ENCODE peak calls at places on chromosomes 4 and X, in four cellular contexts. R, M, Z and J are unnamed samples.

GRCh38 chrX:113400193-113400704 is 559.6 kb upstream of the AMOT start:
- DNase-seq in M (no peak), R (no peak), Z (peak), J (no peak)

GRCh38 chrX:129125515-129125914 is 397.8 kb downstream of the SMARCA1 start:
- DNase-seq in R (no peak), M (no peak), Z (no peak), J (no peak)

GRCh38 chr4:83335691-83336090 is 1.0 kb upstream of the HPSE start:
- DNase-seq in M (no peak), R (no peak), Z (no peak), J (no peak)

GRCh38 chr4:73067971-73068394 is 1.5 kb downstream of the COX18 start:
- DNase-seq in Z (no peak), R (no peak), M (no peak), J (no peak)

GRCh38 chrX:24260827-24261550 is 52.9 kb downstream of the SUPT20HL2 start:
- DNase-seq in M (peak), R (peak), Z (no peak), J (no peak)

GRCh38 chrX:145715641-145716138 is 101.9 kb upstream of the SLITRK2 start:
- DNase-seq in Z (no peak), M (no peak), R (no peak), J (no peak)

GRCh38 chr4:26873391-26874026 is 12.9 kb downstream of the STIM2 start:
- DNase-seq in R (no peak), Z (no peak), M (no peak), J (no peak)

GRCh38 chr4:102315532-102315931 is 29.8 kb downstream of the SLC39A8 start:
- DNase-seq in Z (no peak), M (no peak), R (no peak), J (no peak)

GRCh38 chrX:100098660-100099375 is 311.3 kb downstream of the PCDH19 start:
- DNase-seq in M (no peak), Z (peak), R (no peak), J (no peak)
- TF ChIP-seq CTCF in M (no peak), Z (peak), R (no peak), J (no peak)

GRCh38 chr4:982814-983213 is 4.0 kb upstream of the IDUA start:
- DNase-seq in M (no peak), Z (no peak), R (no peak), J (no peak)

GRCh38 chr4:978957-979701 is 5.8 kb upstream of the DGKQ start:
- DNase-seq in Z (peak), M (no peak), R (no peak), J (no peak)

GRCh38 chr4:985123-985830 is 1.6 kb upstream of the IDUA start:
- DNase-seq in Z (peak), R (peak), M (peak), J (no peak)

GRCh38 chr4:984336-985054 is 2.3 kb upstream of the IDUA start:
- DNase-seq in M (no peak), Z (no peak), R (no peak), J (no peak)

GRCh38 chr4:982291-982690 is 4.6 kb upstream of the IDUA start:
- DNase-seq in R (no peak), Z (no peak), M (no peak), J (no peak)
- TF ChIP-seq CTCF in R (no peak), Z (no peak), M (no peak), J (no peak)

DNA sequence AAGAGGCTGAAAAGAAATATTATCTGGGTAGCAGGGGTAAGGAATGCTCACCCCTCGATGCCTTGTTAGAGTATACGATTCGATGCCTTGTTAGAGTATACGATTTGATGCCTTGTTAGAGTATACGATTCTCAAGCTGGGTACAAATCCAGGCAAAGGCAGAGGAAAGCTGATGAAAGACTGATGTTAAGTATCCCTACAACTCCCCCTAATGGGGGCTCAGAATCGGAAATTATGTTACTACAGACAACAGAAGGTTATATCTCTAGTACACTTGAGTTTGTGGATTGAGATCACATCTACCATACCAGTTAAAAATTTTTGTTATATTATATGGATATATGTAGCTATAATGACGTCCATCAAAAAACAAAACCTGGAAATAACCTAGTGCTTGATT is 4.8 kb downstream of the LRRC66 start:
- DNase-seq in R (no peak), Z (no peak), M (no peak), J (no peak)
- TF ChIP-seq CTCF in R (no peak), Z (no peak), M (no peak), J (no peak)

GRCh38 chrX:150680974-150681373 is 12.2 kb upstream of the MTMR1 start:
- DNase-seq in R (no peak), Z (peak), M (peak), J (peak)
- TF ChIP-seq CTCF in R (no peak), Z (peak), M (peak), J (no peak)

DNA sequence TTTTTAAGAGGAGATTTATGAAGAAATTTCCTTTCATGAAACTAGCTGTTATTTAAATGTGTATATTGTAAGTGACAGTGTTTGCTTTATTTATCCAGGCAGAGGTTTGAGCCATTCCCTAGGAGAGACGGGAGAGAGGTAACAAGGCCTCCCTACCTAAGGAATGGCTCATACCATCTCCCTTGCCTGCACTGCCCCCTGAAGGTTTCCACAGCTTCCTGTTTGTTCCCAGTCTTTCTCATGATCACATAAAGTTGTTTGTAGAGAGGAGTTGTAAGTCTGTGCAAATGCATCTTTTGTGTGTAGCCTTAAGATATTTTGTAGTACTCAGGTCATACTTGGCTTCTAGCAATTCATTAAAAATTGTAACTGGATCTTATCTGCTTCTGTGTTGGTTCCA is 1504.5 kb upstream of the PCDH10 start:
- DNase-seq in Z (peak), M (no peak), R (no peak), J (no peak)
- TF ChIP-seq CTCF in Z (peak), M (peak), R (no peak), J (no peak)

GRCh38 chrX:39137363-39137954 is 336.2 kb downstream of the MID1IP1 start:
- DNase-seq in R (no peak), M (no peak), Z (no peak), J (no peak)

GRCh38 chrX:39133971-39134370 is 332.7 kb downstream of the MID1IP1 start:
- DNase-seq in M (no peak), R (no peak), Z (no peak), J (no peak)
- TF ChIP-seq CTCF in M (no peak), R (no peak), Z (peak), J (no peak)

GRCh38 chr4:176053785-176054184 is 11.9 kb upstream of the WDR17 start:
- DNase-seq in Z (no peak), M (no peak), R (no peak), J (no peak)

GRCh38 chr4:176052744-176053143 is 12.9 kb upstream of the WDR17 start:
- DNase-seq in M (no peak), Z (no peak), R (no peak), J (no peak)

GRCh38 chr4:176054942-176055341 is 10.7 kb upstream of the WDR17 start:
- DNase-seq in Z (no peak), M (no peak), R (no peak), J (no peak)
- TF ChIP-seq CTCF in Z (peak), M (no peak), R (no peak), J (no peak)